ENCODE peak calls at places on chromosome 5, in seven cellular contexts. One of them, this sample, is unnamed. For H3K36me3, the result is how much of the 10 kb centered on the place peaks cover.

GRCh38 chr5:89560724-89561123 is 677.7 kb upstream of the MEF2C start:
- DNase-seq in MG63: no peak
- DNase-seq in tibial nerve: no peak
- DNase-seq in stomach: no peak
- DNase-seq in OCI-LY7: no peak
- DNase-seq in left ventricle myocardium inferior: no peak
- DNase-seq in GM23248: no peak
- DNase-seq in this sample: no peak

GRCh38 chr5:20157089-20157488 is 169.1 kb upstream of the CDH18 start:
- DNase-seq in OCI-LY7: no peak
- DNase-seq in left ventricle myocardium inferior: no peak
- DNase-seq in MG63: no peak
- DNase-seq in GM23248: no peak
- DNase-seq in stomach: no peak
- DNase-seq in tibial nerve: no peak
- DNase-seq in this sample: no peak

GRCh38 chr5:87645241-87645640 is 232.5 kb upstream of the CCNH start:
- DNase-seq in OCI-LY7: no peak
- DNase-seq in left ventricle myocardium inferior: no peak
- DNase-seq in GM23248: no peak
- DNase-seq in MG63: no peak
- DNase-seq in stomach: no peak
- DNase-seq in tibial nerve: no peak
- DNase-seq in this sample: no peak

GRCh38 chr5:171712616-171713015 is 73.0 kb upstream of the SMIM23 start:
- DNase-seq in GM23248: no peak
- DNase-seq in left ventricle myocardium inferior: no peak
- DNase-seq in tibial nerve: no peak
- DNase-seq in OCI-LY7: no peak
- DNase-seq in stomach: no peak
- DNase-seq in MG63: no peak
- DNase-seq in this sample: no peak

GRCh38 chr5:98836175-98836574 is 62.7 kb downstream of the RGMB start:
- DNase-seq in MG63: no peak
- DNase-seq in OCI-LY7: no peak
- DNase-seq in tibial nerve: no peak
- DNase-seq in left ventricle myocardium inferior: no peak
- DNase-seq in stomach: no peak
- DNase-seq in GM23248: peak
- DNase-seq in this sample: no peak

GRCh38 chr5:56543431-56544385 is 271.6 kb upstream of the MAP3K1 start:
- DNase-seq in stomach: no peak
- DNase-seq in GM23248: peak
- DNase-seq in OCI-LY7: no peak
- DNase-seq in tibial nerve: no peak
- DNase-seq in left ventricle myocardium inferior: no peak
- DNase-seq in MG63: peak
- DNase-seq in this sample: no peak

GRCh38 chr5:17143335-17143734 is 74.1 kb upstream of the BASP1 start:
- DNase-seq in left ventricle myocardium inferior: no peak
- DNase-seq in OCI-LY7: no peak
- DNase-seq in stomach: no peak
- DNase-seq in tibial nerve: no peak
- DNase-seq in GM23248: no peak
- DNase-seq in MG63: no peak
- DNase-seq in this sample: no peak

GRCh38 chr5:79924936-79925893 is 65.8 kb downstream of the MTX3 start:
- DNase-seq in MG63: no peak
- DNase-seq in stomach: no peak
- DNase-seq in left ventricle myocardium inferior: no peak
- DNase-seq in GM23248: peak
- DNase-seq in OCI-LY7: peak
- DNase-seq in tibial nerve: no peak
- DNase-seq in this sample: no peak

GRCh38 chr5:96344678-96345612 is 88.1 kb downstream of the PCSK1 start:
- DNase-seq in left ventricle myocardium inferior: no peak
- DNase-seq in MG63: no peak
- DNase-seq in GM23248: peak
- DNase-seq in OCI-LY7: peak
- DNase-seq in stomach: peak
- DNase-seq in tibial nerve: no peak
- DNase-seq in this sample: no peak

GRCh38 chr5:54443264-54443663 is 12.2 kb upstream of the HSPB3 start:
- DNase-seq in OCI-LY7: peak
- DNase-seq in GM23248: peak
- DNase-seq in stomach: no peak
- DNase-seq in left ventricle myocardium inferior: no peak
- DNase-seq in MG63: no peak
- DNase-seq in tibial nerve: no peak
- DNase-seq in this sample: no peak

GRCh38 chr5:58273705-58274104 is 186.2 kb downstream of the PLK2 start:
- DNase-seq in stomach: no peak
- DNase-seq in GM23248: no peak
- DNase-seq in left ventricle myocardium inferior: no peak
- DNase-seq in MG63: no peak
- DNase-seq in OCI-LY7: no peak
- DNase-seq in tibial nerve: no peak
- DNase-seq in this sample: no peak

GRCh38 chr5:673140-673836 is 19.9 kb downstream of the TPPP start:
- DNase-seq in tibial nerve: no peak
- DNase-seq in GM23248: no peak
- DNase-seq in stomach: no peak
- DNase-seq in left ventricle myocardium inferior: no peak
- DNase-seq in MG63: no peak
- DNase-seq in OCI-LY7: no peak
- DNase-seq in this sample: no peak

GRCh38 chr5:3139596-3139995 is 388.1 kb upstream of the IRX2 start:
- DNase-seq in tibial nerve: no peak
- DNase-seq in stomach: no peak
- DNase-seq in MG63: peak
- DNase-seq in left ventricle myocardium inferior: no peak
- DNase-seq in GM23248: peak
- DNase-seq in OCI-LY7: no peak
- DNase-seq in this sample: no peak

GRCh38 chr5:109412981-109413402 is 3.2 kb upstream of the PJA2 start:
- DNase-seq in OCI-LY7: no peak
- DNase-seq in GM23248: no peak
- DNase-seq in stomach: no peak
- DNase-seq in left ventricle myocardium inferior: no peak
- DNase-seq in MG63: no peak
- DNase-seq in tibial nerve: no peak
- DNase-seq in this sample: no peak

GRCh38 chr5:69368458-69369368 is 607 bp downstream of the AK6 start:
- DNase-seq in MG63: no peak
- DNase-seq in GM23248: peak
- DNase-seq in OCI-LY7: peak
- DNase-seq in left ventricle myocardium inferior: no peak
- DNase-seq in tibial nerve: no peak
- DNase-seq in stomach: no peak
- DNase-seq in this sample: no peak

GRCh38 chr5:40307076-40307475 is 372.6 kb upstream of the PTGER4 start:
- DNase-seq in left ventricle myocardium inferior: no peak
- DNase-seq in stomach: no peak
- DNase-seq in OCI-LY7: no peak
- DNase-seq in GM23248: no peak
- DNase-seq in tibial nerve: no peak
- DNase-seq in MG63: no peak
- DNase-seq in this sample: no peak

GRCh38 chr5:39231705-39232525 is 12.6 kb upstream of the FYB1 start:
- DNase-seq in tibial nerve: no peak
- DNase-seq in GM23248: peak
- DNase-seq in stomach: no peak
- DNase-seq in OCI-LY7: no peak
- DNase-seq in left ventricle myocardium inferior: no peak
- DNase-seq in MG63: peak
- DNase-seq in this sample: no peak

GRCh38 chr5:173709761-173710160 is 93.3 kb upstream of the BOD1 start:
- DNase-seq in tibial nerve: no peak
- DNase-seq in OCI-LY7: no peak
- DNase-seq in GM23248: no peak
- DNase-seq in MG63: no peak
- DNase-seq in stomach: no peak
- DNase-seq in left ventricle myocardium inferior: no peak
- DNase-seq in this sample: no peak

GRCh38 chr5:71937906-71938698 is 169.2 kb upstream of the MAP1B start:
- DNase-seq in MG63: no peak
- DNase-seq in GM23248: no peak
- DNase-seq in stomach: no peak
- DNase-seq in OCI-LY7: no peak
- DNase-seq in left ventricle myocardium inferior: no peak
- DNase-seq in tibial nerve: no peak
- DNase-seq in this sample: no peak

GRCh38 chr5:66223637-66224036 is 79.5 kb downstream of the SREK1 start:
- DNase-seq in stomach: no peak
- DNase-seq in left ventricle myocardium inferior: no peak
- DNase-seq in OCI-LY7: peak
- DNase-seq in GM23248: peak
- DNase-seq in tibial nerve: no peak
- DNase-seq in MG63: no peak
- DNase-seq in this sample: no peak

GRCh38 chr5:140220032-140220697 is 45.2 kb downstream of the CYSTM1 start:
- DNase-seq in tibial nerve: no peak
- DNase-seq in GM23248: peak
- DNase-seq in MG63: peak
- DNase-seq in left ventricle myocardium inferior: no peak
- DNase-seq in OCI-LY7: no peak
- DNase-seq in stomach: no peak
- DNase-seq in this sample: no peak

GRCh38 chr5:3542158-3542557 is 53.5 kb upstream of the IRX1 start:
- DNase-seq in tibial nerve: no peak
- DNase-seq in left ventricle myocardium inferior: no peak
- DNase-seq in stomach: no peak
- DNase-seq in MG63: peak
- DNase-seq in OCI-LY7: no peak
- DNase-seq in GM23248: no peak
- DNase-seq in this sample: no peak

DNA sequence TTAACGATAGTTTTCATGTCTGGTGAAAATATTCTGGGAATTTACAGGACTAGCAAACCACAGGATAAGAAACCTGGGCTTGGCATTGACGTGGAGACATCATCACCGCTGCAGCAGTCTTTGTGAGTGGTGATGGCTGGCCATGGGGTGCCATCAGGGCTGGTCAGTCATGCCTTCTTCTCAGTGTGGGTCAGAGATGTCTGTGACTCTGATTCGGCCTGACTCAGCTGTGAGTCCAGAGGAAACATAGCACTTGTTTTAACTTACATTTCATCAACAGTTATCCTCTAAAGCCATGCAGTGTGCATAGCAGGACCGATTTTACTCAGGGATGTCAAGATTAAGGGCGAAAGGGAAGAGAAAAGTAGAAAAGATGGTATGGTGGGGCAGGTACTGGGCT is 33.2 kb upstream of the CYFIP2 start:
- DNase-seq in stomach: no peak
- DNase-seq in MG63: peak
- DNase-seq in OCI-LY7: no peak
- DNase-seq in tibial nerve: no peak
- DNase-seq in GM23248: peak
- DNase-seq in left ventricle myocardium inferior: no peak
- DNase-seq in this sample: no peak
- H3K36me3 ChIP-seq in stomach: under half
- H3K36me3 ChIP-seq in MG63: under half
- H3K36me3 ChIP-seq in OCI-LY7: under half
- H3K36me3 ChIP-seq in tibial nerve: under half
- H3K36me3 ChIP-seq in GM23248: under half
- H3K36me3 ChIP-seq in left ventricle myocardium inferior: under half
- H3K36me3 ChIP-seq in this sample: under half

GRCh38 chr5:150376799-150377771 is 19.6 kb downstream of the TCOF1 start:
- DNase-seq in GM23248: peak
- DNase-seq in tibial nerve: no peak
- DNase-seq in OCI-LY7: no peak
- DNase-seq in left ventricle myocardium inferior: no peak
- DNase-seq in stomach: no peak
- DNase-seq in MG63: peak
- DNase-seq in this sample: no peak
- H3K36me3 ChIP-seq in GM23248: under half
- H3K36me3 ChIP-seq in tibial nerve: under half
- H3K36me3 ChIP-seq in OCI-LY7: half or more
- H3K36me3 ChIP-seq in left ventricle myocardium inferior: half or more
- H3K36me3 ChIP-seq in stomach: half or more
- H3K36me3 ChIP-seq in MG63: half or more
- H3K36me3 ChIP-seq in this sample: half or more

DNA sequence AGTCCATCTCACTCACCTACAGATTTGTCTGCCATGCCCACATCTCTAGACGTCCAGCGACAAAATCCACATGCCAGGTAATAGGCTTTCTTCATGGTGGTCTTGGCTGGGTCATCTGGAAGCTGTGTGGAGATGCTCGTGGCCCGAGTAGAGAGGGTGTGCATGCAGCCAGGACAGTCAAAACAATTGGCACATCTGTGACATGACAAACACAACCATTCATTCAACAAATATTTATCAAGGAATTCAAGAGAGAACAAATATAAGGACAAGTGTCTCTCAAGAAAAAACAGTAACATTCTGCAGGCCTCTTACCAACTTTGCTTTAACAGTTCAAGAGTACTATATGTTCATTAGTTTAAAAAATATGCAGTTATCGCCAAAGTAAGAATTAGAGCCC is 5.4 kb downstream of the DCTN4 start:
- DNase-seq in tibial nerve: no peak
- DNase-seq in MG63: no peak
- DNase-seq in stomach: no peak
- DNase-seq in left ventricle myocardium inferior: no peak
- DNase-seq in GM23248: no peak
- DNase-seq in OCI-LY7: no peak
- DNase-seq in this sample: no peak
- H3K36me3 ChIP-seq in tibial nerve: under half
- H3K36me3 ChIP-seq in MG63: half or more
- H3K36me3 ChIP-seq in stomach: under half
- H3K36me3 ChIP-seq in left ventricle myocardium inferior: half or more
- H3K36me3 ChIP-seq in GM23248: half or more
- H3K36me3 ChIP-seq in OCI-LY7: under half
- H3K36me3 ChIP-seq in this sample: half or more

GRCh38 chr5:152425083-152425482 is 20.0 kb upstream of the NMUR2 start:
- DNase-seq in OCI-LY7: no peak
- DNase-seq in left ventricle myocardium inferior: no peak
- DNase-seq in GM23248: no peak
- DNase-seq in stomach: no peak
- DNase-seq in MG63: no peak
- DNase-seq in tibial nerve: no peak
- DNase-seq in this sample: no peak
- H3K36me3 ChIP-seq in OCI-LY7: under half
- H3K36me3 ChIP-seq in left ventricle myocardium inferior: under half
- H3K36me3 ChIP-seq in GM23248: under half
- H3K36me3 ChIP-seq in stomach: under half
- H3K36me3 ChIP-seq in MG63: under half
- H3K36me3 ChIP-seq in tibial nerve: under half
- H3K36me3 ChIP-seq in this sample: under half

GRCh38 chr5:14486486-14486885 is 95.1 kb upstream of the OTULINL start:
- DNase-seq in MG63: no peak
- DNase-seq in OCI-LY7: no peak
- DNase-seq in left ventricle myocardium inferior: no peak
- DNase-seq in GM23248: peak
- DNase-seq in stomach: no peak
- DNase-seq in tibial nerve: no peak
- DNase-seq in this sample: no peak
- H3K36me3 ChIP-seq in MG63: half or more
- H3K36me3 ChIP-seq in OCI-LY7: under half
- H3K36me3 ChIP-seq in left ventricle myocardium inferior: half or more
- H3K36me3 ChIP-seq in GM23248: half or more
- H3K36me3 ChIP-seq in stomach: under half
- H3K36me3 ChIP-seq in tibial nerve: under half
- H3K36me3 ChIP-seq in this sample: half or more

GRCh38 chr5:33474004-33474403 is 33.2 kb downstream of the TARS1 start:
- DNase-seq in OCI-LY7: no peak
- DNase-seq in MG63: no peak
- DNase-seq in GM23248: no peak
- DNase-seq in stomach: no peak
- DNase-seq in left ventricle myocardium inferior: no peak
- DNase-seq in tibial nerve: no peak
- DNase-seq in this sample: no peak
- H3K36me3 ChIP-seq in OCI-LY7: half or more
- H3K36me3 ChIP-seq in MG63: half or more
- H3K36me3 ChIP-seq in GM23248: half or more
- H3K36me3 ChIP-seq in stomach: under half
- H3K36me3 ChIP-seq in left ventricle myocardium inferior: half or more
- H3K36me3 ChIP-seq in tibial nerve: under half
- H3K36me3 ChIP-seq in this sample: half or more

This sample was measured in tibial artery.